ENCODE peak calls at places on chromosomes 5 and 9, in five cellular contexts. E is cardiac fibroblast, W is OCI-LY7, M is heart right ventricle, S is bronchial epithelial cell. C is an unnamed sample.

GRCh38 chr9:16413509-16414016 is 456.9 kb downstream of the BNC2 start:
- DNase-seq in E (peak; percentile 99), W (no peak), M (peak; percentile 6), S (peak; percentile 33), C (peak; percentile 78)

GRCh38 chr5:166722939-166723338 is 1568.5 kb upstream of the WWC1 start:
- DNase-seq in E (peak; percentile 82), W (peak; percentile 2), M (no peak), S (peak; percentile 93), C (peak; percentile 55)

GRCh38 chr5:1748845-1749244 is 50.8 kb downstream of the MRPL36 start:
- DNase-seq in E (no peak), W (no peak), M (no peak), S (no peak), C (no peak)

GRCh38 chr5:148418511-148418910 is 34.8 kb downstream of the FBXO38 start:
- DNase-seq in E (peak; percentile 12), W (no peak), M (no peak), S (no peak), C (no peak)

GRCh38 chr5:180343846-180344327 is 9.2 kb downstream of the GFPT2 start:
- DNase-seq in E (peak; percentile 83), W (no peak), M (no peak), S (peak; percentile 6), C (peak; percentile 61)

GRCh38 chr5:83299353-83299752 is 172.2 kb upstream of the VCAN start:
- DNase-seq in E (no peak), W (no peak), M (no peak), S (no peak), C (no peak)

GRCh38 chr9:37281541-37281940 is 141.0 kb upstream of the GRHPR start:
- DNase-seq in E (no peak), W (no peak), M (no peak), S (no peak), C (no peak)

GRCh38 chr5:119386945-119387344 is 31.1 kb downstream of the TNFAIP8 start:
- DNase-seq in E (peak; percentile 62), W (no peak), M (peak; percentile 61), S (peak; percentile 41), C (no peak)

GRCh38 chr5:77398896-77399295 is 93.2 kb downstream of the WDR41 start:
- DNase-seq in E (no peak), W (no peak), M (no peak), S (no peak), C (no peak)

GRCh38 chr5:95852567-95852966 is 30.0 kb upstream of the GLRX start:
- DNase-seq in E (no peak), W (no peak), M (no peak), S (no peak), C (no peak)

GRCh38 chr5:164422400-164422799 is 917.0 kb downstream of the MAT2B start:
- DNase-seq in E (peak; percentile 82), W (no peak), M (no peak), S (peak; percentile 3), C (peak; percentile 26)

GRCh38 chr9:91515074-91515687 is 91.5 kb upstream of the NFIL3 start:
- DNase-seq in E (peak; percentile 83), W (no peak), M (peak; percentile 44), S (peak; percentile 79), C (peak; percentile 77)

GRCh38 chr5:24491482-24491881 is 153.3 kb downstream of the CDH10 start:
- DNase-seq in E (no peak), W (no peak), M (no peak), S (no peak), C (no peak)

GRCh38 chr5:4873656-4874055 is 266.5 kb upstream of the ADAMTS16 start:
- DNase-seq in E (no peak), W (no peak), M (no peak), S (no peak), C (no peak)

GRCh38 chr9:19375536-19375935 is 4.5 kb downstream of the RPS6 start:
- DNase-seq in E (peak; percentile 73), W (no peak), M (no peak), S (peak; percentile 17), C (no peak)

GRCh38 chr9:29564564-29564963 is 1991.3 kb upstream of the C9orf72 start:
- DNase-seq in E (peak; percentile 4), W (no peak), M (no peak), S (peak; percentile 1), C (peak; percentile 6)

GRCh38 chr5:148932355-148932935 is 106.0 kb downstream of the ADRB2 start:
- DNase-seq in E (no peak), W (no peak), M (no peak), S (no peak), C (no peak)

GRCh38 chr5:135539430-135540005 is 3.8 kb upstream of the NEUROG1 start:
- DNase-seq in E (no peak), W (no peak), M (no peak), S (no peak), C (no peak)

GRCh38 chr9:109206670-109207069 is 39.6 kb upstream of the FRRS1L start:
- DNase-seq in E (peak; percentile 30), W (no peak), M (no peak), S (peak; percentile 34), C (no peak)

GRCh38 chr9:86534572-86535258 is 180.5 kb upstream of the TUT7 start:
- DNase-seq in E (peak; percentile 43), W (no peak), M (no peak), S (no peak), C (peak; percentile 27)

GRCh38 chr5:122400961-122401360 is 88.9 kb downstream of the SNCAIP start:
- DNase-seq in E (no peak), W (no peak), M (no peak), S (no peak), C (no peak)

GRCh38 chr5:30832519-30832918 is 361.0 kb upstream of the CDH6 start:
- DNase-seq in E (no peak), W (no peak), M (peak; percentile 46), S (no peak), C (peak; percentile 49)

GRCh38 chr5:140262839-140263238 is 40.1 kb downstream of the PFDN1 start:
- DNase-seq in E (no peak), W (no peak), M (no peak), S (no peak), C (no peak)

GRCh38 chr5:89534331-89534730 is 651.3 kb upstream of the MEF2C start:
- DNase-seq in E (peak; percentile 59), W (no peak), M (no peak), S (peak; percentile 53), C (no peak)

GRCh38 chr9:87950765-87951488 is 23.4 kb downstream of the CDK20 start:
- DNase-seq in E (peak; percentile 47), W (peak; percentile 50), M (no peak), S (peak; percentile 35), C (no peak)

GRCh38 chr5:178859625-178860521 is at the start of gene ZNF354B:
- DNase-seq in E (peak; percentile 94), W (peak; percentile 92), M (peak; percentile 92), S (peak; percentile 91), C (peak; percentile 95)

GRCh38 chr5:177232761-177233160 is 70.8 kb downstream of the RAB24 start:
- DNase-seq in E (peak; percentile 38), W (no peak), M (no peak), S (peak; percentile 68), C (peak; percentile 41)

DNA sequence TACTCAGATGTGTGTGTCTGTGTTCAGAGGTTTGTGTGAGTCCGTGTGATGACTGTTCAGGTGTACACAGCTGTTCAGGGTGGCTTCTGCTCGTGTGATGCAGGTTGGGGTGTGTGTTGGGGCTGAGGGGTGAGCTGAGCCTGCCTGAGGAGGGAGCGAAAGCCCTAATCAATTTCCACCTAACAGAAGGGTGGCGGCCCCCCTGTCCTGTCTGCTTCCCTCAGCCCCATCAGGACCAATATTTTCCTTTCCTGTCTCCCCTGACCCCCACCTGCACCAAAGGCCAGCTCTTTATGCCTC is 30.2 kb downstream of the LHX2 start:
- DNase-seq in E (no peak), W (no peak), M (no peak), S (no peak), C (no peak)
- H3K4me3 ChIP-seq in E (no peak overlapping the region), W (no peak overlapping the region), M (no peak overlapping the region), S (no peak overlapping the region), C (no peak overlapping the region)

GRCh38 chr9:85142461-85143401 is 473.2 kb downstream of the NTRK2 start:
- DNase-seq in E (no peak), W (peak; percentile 15), M (no peak), S (peak; percentile 55), C (no peak)
- TF ChIP-seq CTCF in E (peak; percentile 14), W (peak; percentile 72), M (peak; percentile 39), S (peak; percentile 70), C (peak; percentile 45)

DNA sequence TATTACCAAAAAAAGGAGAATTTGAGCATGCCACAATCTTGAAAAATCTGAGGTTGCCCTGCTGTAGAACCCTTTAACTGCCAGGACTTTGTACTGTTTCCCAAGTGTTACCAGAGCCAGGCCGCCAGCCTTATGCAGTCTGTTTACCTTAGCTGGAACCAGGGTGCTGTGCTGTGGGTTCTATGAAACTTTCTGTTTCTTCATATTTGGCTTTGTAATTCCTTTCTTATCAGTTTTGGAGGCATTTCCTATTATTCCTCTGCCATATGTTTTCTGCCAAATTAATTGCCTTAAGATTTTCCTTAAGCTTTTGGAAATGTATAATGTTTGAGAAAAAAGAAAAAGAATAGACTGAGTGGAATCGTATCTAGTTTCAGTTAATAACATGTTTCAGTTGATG is 2.1 kb downstream of the S1PR3 start:
- DNase-seq in E (no peak), W (no peak), M (no peak), S (no peak), C (no peak)
- H3K4me3 ChIP-seq in E (peak overlapping the region; percentile 89), W (no peak overlapping the region), M (peak overlapping the region; percentile 92), S (no peak overlapping the region), C (peak overlapping the region; percentile 65)

DNA sequence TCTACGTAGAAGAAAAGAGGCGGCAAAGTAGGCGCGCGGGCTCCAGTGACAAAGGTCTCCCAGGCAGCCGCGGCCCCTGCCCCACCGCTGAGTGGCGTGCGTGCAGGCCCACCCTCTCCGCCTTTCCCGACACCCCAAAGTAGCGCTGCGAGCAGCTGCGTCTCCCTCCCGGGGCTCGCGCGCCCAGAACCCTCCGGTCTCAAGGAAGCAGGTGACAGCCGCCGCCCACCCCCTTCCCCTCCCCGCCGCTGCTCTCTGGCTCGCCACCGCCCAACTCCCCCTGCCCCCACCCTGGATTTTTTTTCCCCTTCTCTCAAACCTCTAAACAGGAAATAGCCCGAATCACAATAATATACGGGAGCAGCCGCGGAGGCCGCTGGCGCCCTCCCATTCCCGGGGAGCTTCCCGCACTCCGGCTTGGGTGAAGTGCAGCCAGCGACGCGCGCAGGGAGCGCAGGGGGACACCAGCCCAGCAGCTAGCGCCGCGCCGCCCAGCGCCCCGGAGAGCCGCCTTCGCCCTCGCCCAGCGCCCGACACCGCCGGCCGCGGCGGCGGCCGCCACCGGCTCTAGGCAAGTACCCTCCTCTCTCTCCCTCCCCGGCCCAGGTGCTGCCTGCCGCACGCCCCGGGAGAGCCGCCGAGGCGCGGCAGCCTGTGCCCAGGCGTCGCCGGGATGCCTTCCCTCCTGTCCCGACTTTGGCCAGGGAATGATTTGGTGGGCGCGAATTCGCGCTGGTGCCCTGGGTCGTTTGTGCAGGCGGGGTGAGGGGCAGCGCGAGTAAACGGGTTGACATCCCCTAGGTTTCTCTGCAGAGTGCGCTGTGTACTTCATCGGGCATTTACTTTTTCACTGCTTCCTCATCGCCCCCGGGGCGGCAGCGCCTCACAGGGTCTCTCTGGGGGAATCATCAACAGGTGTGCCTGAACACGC is 52.7 kb upstream of the TJP2 start:
- DNase-seq in E (peak; percentile 24), W (peak; percentile 90), M (peak; percentile 56), S (no peak), C (peak; percentile 17)
- TF ChIP-seq CTCF in E (no peak), W (peak; percentile 62), M (no peak), S (no peak), C (peak; percentile 11)

C was measured in astrocyte of the spinal cord.